ENCODE peak calls at places on chromosome 15, in five cellular contexts. C, X, Z, Q and H are unnamed samples.

GRCh38 chr15:68149059-68149458 is 56.1 kb downstream of the CALML4 start:
- DNase-seq in C (no peak), X (no peak), Z (peak), Q (no peak), H (no peak)

GRCh38 chr15:57025264-57025939 is 107.0 kb downstream of the TCF12 start:
- DNase-seq in C (no peak), X (no peak), Z (peak), Q (peak), H (no peak)

GRCh38 chr15:65881766-65882434 is 12.6 kb downstream of the RAB11A start:
- DNase-seq in C (no peak), X (no peak), Z (no peak), Q (no peak), H (no peak)

GRCh38 chr15:59364238-59364637 is 8.4 kb downstream of the MYO1E start:
- DNase-seq in C (no peak), X (no peak), Z (peak), Q (no peak), H (no peak)

GRCh38 chr15:69346112-69346511 is 47.4 kb downstream of the PAQR5 start:
- DNase-seq in C (no peak), X (no peak), Z (peak), Q (no peak), H (no peak)

GRCh38 chr15:54273928-54274327 is 295.7 kb downstream of the UNC13C start:
- DNase-seq in C (peak), X (no peak), Z (peak), Q (no peak), H (peak)

GRCh38 chr15:50791537-50791885 is 26.0 kb upstream of the SPPL2A start:
- DNase-seq in C (no peak), X (no peak), Z (no peak), Q (no peak), H (no peak)

GRCh38 chr15:99476413-99477222 is 89.2 kb upstream of the MEF2A start:
- DNase-seq in C (peak), X (peak), Z (peak), Q (peak), H (no peak)

GRCh38 chr15:68580026-68580882 is 1.5 kb downstream of the CORO2B start:
- DNase-seq in C (no peak), X (no peak), Z (no peak), Q (no peak), H (no peak)

GRCh38 chr15:32676095-32676643 is 34.7 kb downstream of the SCG5 start:
- DNase-seq in C (no peak), X (no peak), Z (no peak), Q (no peak), H (no peak)

GRCh38 chr15:62112616-62113593 is 46.1 kb downstream of the C2CD4A start:
- DNase-seq in C (peak), X (no peak), Z (peak), Q (no peak), H (no peak)

GRCh38 chr15:31065824-31066223 is 35.7 kb downstream of the TRPM1 start:
- DNase-seq in C (no peak), X (no peak), Z (no peak), Q (no peak), H (no peak)

GRCh38 chr15:83339396-83339795 is 54.9 kb upstream of the BNC1 start:
- DNase-seq in C (no peak), X (no peak), Z (no peak), Q (no peak), H (no peak)

GRCh38 chr15:67783303-67783702 is 42.0 kb upstream of the SKOR1 start:
- DNase-seq in C (no peak), X (no peak), Z (no peak), Q (no peak), H (no peak)

GRCh38 chr15:53762916-53763315 is 3.5 kb upstream of the WDR72 start:
- DNase-seq in C (no peak), X (no peak), Z (no peak), Q (no peak), H (no peak)

GRCh38 chr15:48437178-48437577 is 105.9 kb downstream of the DUT start:
- DNase-seq in C (no peak), X (no peak), Z (peak), Q (no peak), H (no peak)

GRCh38 chr15:89775815-89776214 is 317 bp upstream of the MESP2 start:
- DNase-seq in C (no peak), X (no peak), Z (no peak), Q (no peak), H (no peak)

GRCh38 chr15:45157974-45158373 is 28.2 kb downstream of the DUOX1 start:
- DNase-seq in C (no peak), X (no peak), Z (peak), Q (peak), H (no peak)

GRCh38 chr15:74381481-74381880 is 14.0 kb upstream of the CYP11A1 start:
- DNase-seq in C (no peak), X (no peak), Z (no peak), Q (no peak), H (no peak)

GRCh38 chr15:58469432-58470353 is 37.9 kb downstream of the LIPC start:
- DNase-seq in C (peak), X (no peak), Z (peak), Q (peak), H (no peak)

GRCh38 chr15:78808550-78808949 is 2.7 kb downstream of the ADAMTS7 start:
- DNase-seq in C (peak), X (no peak), Z (peak), Q (peak), H (no peak)

GRCh38 chr15:62653122-62653521 is 389.4 kb upstream of the TPM1 start:
- DNase-seq in C (no peak), X (no peak), Z (no peak), Q (no peak), H (no peak)

GRCh38 chr15:66240240-66240842 is 13.2 kb downstream of the MEGF11 start:
- DNase-seq in C (no peak), X (no peak), Z (no peak), Q (no peak), H (no peak)

GRCh38 chr15:77497108-77497737 is 76.5 kb downstream of the HMG20A start:
- DNase-seq in C (no peak), X (peak), Z (peak), Q (no peak), H (no peak)

GRCh38 chr15:100902436-100903190 is 16.5 kb upstream of the LRRK1 start:
- DNase-seq in C (no peak), X (peak), Z (peak), Q (no peak), H (no peak)

DNA sequence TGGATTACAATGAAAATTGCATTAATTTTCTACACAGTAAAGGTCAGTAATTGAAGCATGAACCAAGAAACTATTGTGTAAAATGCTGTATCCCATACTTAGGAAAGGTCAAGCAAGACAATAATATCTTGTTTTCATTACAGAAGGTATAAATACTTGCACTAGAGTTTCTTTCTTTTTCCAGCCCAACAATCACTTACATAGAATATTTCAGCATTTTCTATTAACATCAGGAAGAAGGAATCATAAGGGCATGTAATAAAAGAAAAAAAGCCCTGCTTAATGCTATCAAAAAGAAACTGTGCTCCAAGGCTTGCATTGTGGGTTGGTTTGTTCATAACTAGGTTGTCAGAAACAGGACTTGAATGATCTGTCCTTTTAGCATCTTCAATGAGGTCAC is 215.1 kb downstream of the MCTP2 start:
- DNase-seq in C (no peak), X (no peak), Z (no peak), Q (no peak), H (no peak)
- TF ChIP-seq CTCF in C (no peak), X (no peak), Z (no peak), Q (no peak), H (no peak)

GRCh38 chr15:29109762-29110161 is 159.9 kb downstream of the NSMCE3 start:
- DNase-seq in C (no peak), X (no peak), Z (no peak), Q (no peak), H (no peak)
- TF ChIP-seq CTCF in C (no peak), X (no peak), Z (no peak), Q (no peak), H (no peak)

GRCh38 chr15:41660235-41661077 is at the start of gene MGA:
- DNase-seq in C (peak), X (peak), Z (peak), Q (peak), H (peak)
- TF ChIP-seq CTCF in C (no peak), X (peak), Z (no peak), Q (peak), H (no peak)

DNA sequence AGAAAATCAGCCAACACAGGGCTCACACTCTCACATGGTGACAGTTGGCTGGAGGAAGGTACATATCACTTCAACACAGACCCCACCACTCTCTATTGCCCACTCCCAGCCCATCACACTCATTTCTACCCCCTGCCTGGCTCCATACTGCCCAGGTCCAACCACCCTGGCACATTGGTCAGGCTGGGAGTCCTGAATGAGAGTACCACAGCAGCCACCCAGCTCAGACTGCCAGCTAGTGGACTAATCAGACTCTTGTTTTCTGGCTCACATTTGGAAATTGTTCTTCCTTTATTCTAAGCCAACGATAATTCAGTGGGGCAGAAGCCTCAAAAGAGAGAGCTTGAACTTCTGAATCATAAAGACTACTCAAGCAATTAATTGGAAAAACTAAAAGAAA is 20.0 kb downstream of the MRPL46 start:
- DNase-seq in C (no peak), X (no peak), Z (no peak), Q (no peak), H (no peak)
- TF ChIP-seq CTCF in C (no peak), X (no peak), Z (no peak), Q (no peak), H (no peak)

GRCh38 chr15:39628131-39628482 is 47.2 kb downstream of the THBS1 start:
- DNase-seq in C (no peak), X (no peak), Z (no peak), Q (no peak), H (no peak)
- TF ChIP-seq CTCF in C (no peak), X (no peak), Z (peak), Q (no peak), H (no peak)

GRCh38 chr15:75578948-75579908 is at the start of gene PTPN9:
- DNase-seq in C (peak), X (peak), Z (peak), Q (peak), H (peak)
- TF ChIP-seq CTCF in C (peak), X (peak), Z (peak), Q (peak), H (no peak)